ENCODE peak calls at places on chromosomes 13 and 19, in ten cellular contexts. G is stomach; V is mammary epithelial cell; E is right lobe of liver; X is tibial nerve; J is endothelial cell of umbilical vein; R is CD8-positive, alpha-beta T cell; S is Karpas-422; Y is body of pancreas; L is PC-3. C is an unnamed sample. For H3K27me3 and H3K36me3, the result is how much of the 10 kb centered on the place peaks cover.

GRCh38 chr19:3073159-3073563 is 10.9 kb upstream of the TLE5 start:
- DNase-seq in G (no peak), V (peak), E (no peak), X (no peak), J (peak), R (no peak), S (no peak), Y (no peak), L (no peak), C (no peak)

GRCh38 chr13:99657848-99658265 is 156.6 kb downstream of the TM9SF2 start:
- DNase-seq in G (peak), V (no peak), E (no peak), X (no peak), J (peak), R (peak), S (no peak), Y (no peak), L (no peak), C (no peak)

GRCh38 chr19:48614436-48615144 is at the start of gene FAM83E:
- DNase-seq in G (peak), V (no peak), E (no peak), X (no peak), J (no peak), R (no peak), S (peak), Y (peak), L (peak), C (peak)

GRCh38 chr13:32650705-32651311 is 64.6 kb downstream of the PDS5B start:
- DNase-seq in G (peak), V (peak), E (no peak), X (peak), J (peak), R (peak), S (peak), Y (peak), L (peak), C (no peak)

GRCh38 chr19:16883518-16883917 is 5.3 kb upstream of the F2RL3 start:
- DNase-seq in G (no peak), V (peak), E (no peak), X (no peak), J (no peak), R (no peak), S (no peak), Y (no peak), L (no peak), C (no peak)

GRCh38 chr19:8149261-8150094 is at the start of gene FBN3:
- DNase-seq in G (no peak), V (no peak), E (no peak), X (no peak), J (no peak), R (no peak), S (no peak), Y (no peak), L (no peak), C (no peak)

GRCh38 chr19:40089462-40089861 is 1.3 kb downstream of the ZNF780A start:
- DNase-seq in G (no peak), V (peak), E (no peak), X (no peak), J (no peak), R (no peak), S (no peak), Y (no peak), L (no peak), C (no peak)

GRCh38 chr13:61695147-61695546 is 279.5 kb upstream of the PCDH20 start:
- DNase-seq in G (no peak), V (no peak), E (no peak), X (no peak), J (no peak), R (no peak), S (no peak), Y (no peak), L (peak), C (no peak)

GRCh38 chr13:75645141-75645540 is 9.0 kb downstream of the LMO7 start:
- DNase-seq in G (no peak), V (no peak), E (no peak), X (no peak), J (no peak), R (no peak), S (no peak), Y (no peak), L (no peak), C (no peak)

GRCh38 chr19:13116282-13117175 is at the start of gene TRMT1:
- DNase-seq in G (peak), V (peak), E (peak), X (peak), J (peak), R (peak), S (peak), Y (peak), L (peak), C (peak)

GRCh38 chr13:87538366-87539052 is 132.7 kb upstream of the SLITRK5 start:
- DNase-seq in G (no peak), V (no peak), E (no peak), X (no peak), J (no peak), R (no peak), S (no peak), Y (no peak), L (no peak), C (no peak)

GRCh38 chr19:15378529-15379082 is 981 bp downstream of the AKAP8 start:
- DNase-seq in G (peak), V (peak), E (peak), X (peak), J (peak), R (peak), S (peak), Y (peak), L (peak), C (peak)

GRCh38 chr13:44125943-44126469 is 246.3 kb downstream of the LACC1 start:
- DNase-seq in G (no peak), V (no peak), E (no peak), X (no peak), J (no peak), R (no peak), S (no peak), Y (no peak), L (peak), C (no peak)

GRCh38 chr19:35153701-35154534 is 617 bp upstream of the FXYD5 start:
- DNase-seq in G (peak), V (no peak), E (no peak), X (no peak), J (peak), R (peak), S (peak), Y (peak), L (peak), C (peak)

GRCh38 chr19:39310558-39311311 is 9.9 kb downstream of the LRFN1 start:
- DNase-seq in G (no peak), V (no peak), E (no peak), X (no peak), J (no peak), R (no peak), S (peak), Y (no peak), L (no peak), C (no peak)

GRCh38 chr13:42239644-42240043 is 32.3 kb upstream of the AKAP11 start:
- DNase-seq in G (no peak), V (peak), E (no peak), X (no peak), J (no peak), R (no peak), S (no peak), Y (no peak), L (peak), C (no peak)

GRCh38 chr13:31920301-31920818 is 111.2 kb upstream of the FRY start:
- DNase-seq in G (no peak), V (no peak), E (no peak), X (peak), J (no peak), R (no peak), S (no peak), Y (no peak), L (no peak), C (no peak)

GRCh38 chr13:74061939-74062595 is 72.1 kb downstream of the KLF12 start:
- DNase-seq in G (no peak), V (no peak), E (no peak), X (peak), J (peak), R (no peak), S (peak), Y (no peak), L (no peak), C (no peak)

GRCh38 chr19:19507354-19507753 is 8.0 kb downstream of the TSSK6 start:
- DNase-seq in G (no peak), V (no peak), E (no peak), X (no peak), J (no peak), R (no peak), S (no peak), Y (no peak), L (no peak), C (no peak)

GRCh38 chr19:19508217-19508616 is 7.1 kb downstream of the TSSK6 start:
- DNase-seq in G (no peak), V (no peak), E (no peak), X (no peak), J (no peak), R (no peak), S (no peak), Y (no peak), L (no peak), C (no peak)

GRCh38 chr19:19504754-19505668 is 10.3 kb downstream of the TSSK6 start:
- DNase-seq in G (no peak), V (no peak), E (peak), X (no peak), J (no peak), R (no peak), S (no peak), Y (no peak), L (no peak), C (no peak)

GRCh38 chr19:19506592-19506991 is 8.8 kb downstream of the TSSK6 start:
- DNase-seq in G (no peak), V (no peak), E (no peak), X (no peak), J (no peak), R (no peak), S (no peak), Y (no peak), L (no peak), C (no peak)

DNA sequence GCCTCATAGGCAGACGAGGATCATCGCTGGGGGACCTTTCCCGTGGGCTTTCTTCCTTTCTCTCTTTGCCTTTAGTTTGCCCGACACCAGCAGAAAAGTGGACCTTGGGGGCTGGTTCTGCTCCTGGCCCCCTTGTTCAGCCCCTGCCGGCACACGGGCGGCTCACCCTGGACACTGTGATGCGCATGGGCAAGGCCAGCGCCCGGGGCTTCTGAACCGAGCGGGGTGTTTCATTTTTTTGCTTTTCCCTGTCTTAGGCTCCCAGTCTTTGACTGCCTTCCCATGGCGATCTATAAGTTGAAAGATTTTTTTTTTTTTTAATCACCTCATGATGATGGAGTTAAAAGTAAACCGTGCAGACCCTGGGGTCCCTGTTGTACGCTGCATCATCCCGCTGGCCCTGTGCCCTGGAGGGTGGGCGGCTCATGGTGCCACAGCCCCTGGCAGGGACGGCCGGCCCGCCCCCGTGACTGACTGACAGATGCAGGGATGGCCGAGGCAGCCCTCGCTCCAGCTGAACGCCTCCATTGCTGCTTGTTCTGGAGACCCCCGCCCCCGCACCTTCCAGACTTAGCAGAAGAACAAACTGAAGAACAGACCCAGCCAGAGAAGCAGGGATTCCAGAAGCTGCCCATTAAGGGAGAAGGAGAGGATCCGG is 9.6 kb downstream of the TSSK6 start:
- DNase-seq in G (no peak), V (no peak), E (peak), X (no peak), J (no peak), R (no peak), S (no peak), Y (no peak), L (no peak), C (no peak)
- H3K27me3 ChIP-seq in G (under half), V (under half), E (under half), X (under half), J (under half), R (under half), S (under half), Y (under half), L (under half), C (under half)

GRCh38 chr19:525857-526419 is 5.6 kb upstream of the CDC34 start:
- DNase-seq in G (no peak), V (no peak), E (no peak), X (no peak), J (no peak), R (no peak), S (no peak), Y (no peak), L (no peak), C (no peak)
- H3K36me3 ChIP-seq in G (under half), V (under half), E (under half), X (under half), J (under half), R (under half), S (under half), Y (under half), L (under half), C (under half)

DNA sequence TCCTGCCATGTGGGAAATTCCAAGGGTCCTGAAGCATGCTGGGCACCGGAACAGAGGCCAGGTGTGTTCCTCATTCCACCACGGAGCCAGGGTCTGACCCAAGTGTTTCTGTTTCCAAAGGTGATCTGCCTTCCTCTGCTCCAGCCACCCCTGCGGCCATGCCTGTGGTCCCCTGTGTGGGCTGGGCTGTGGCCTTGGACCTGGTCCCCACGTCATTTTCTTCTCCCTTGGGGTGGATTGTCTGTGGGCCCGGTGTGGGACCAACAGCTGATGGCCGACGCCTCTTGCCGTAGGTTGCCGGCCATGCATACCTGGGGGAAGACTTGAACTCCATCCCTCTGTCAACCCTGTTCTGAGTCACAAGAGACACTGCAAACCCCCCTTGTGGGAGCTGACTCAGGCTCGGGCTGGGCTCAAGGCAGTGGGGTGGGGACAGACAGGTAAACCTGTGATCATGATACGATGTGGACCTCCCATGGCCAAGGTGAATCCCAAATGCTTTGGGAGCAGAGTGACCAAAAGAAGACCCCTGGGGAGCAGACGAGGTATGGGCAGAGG is 35.0 kb downstream of the ATP11A start:
- DNase-seq in G (no peak), V (no peak), E (no peak), X (no peak), J (no peak), R (no peak), S (no peak), Y (no peak), L (peak), C (no peak)
- H3K27ac ChIP-seq in G (no peak), V (no peak), E (no peak), X (no peak), J (no peak), R (no peak), S (no peak), Y (peak), L (peak), C (peak)

GRCh38 chr13:20175406-20175794 is 14.5 kb upstream of the GJA3 start:
- DNase-seq in G (no peak), V (no peak), E (no peak), X (no peak), J (no peak), R (no peak), S (peak), Y (no peak), L (no peak), C (no peak)
- H3K27me3 ChIP-seq in G (half or more), V (under half), E (under half), X (under half), J (under half), R (under half), S (under half), Y (under half), L (under half), C (under half)

GRCh38 chr13:60155978-60156377 is 7.8 kb downstream of the DIAPH3 start:
- DNase-seq in G (no peak), V (no peak), E (no peak), X (no peak), J (no peak), R (no peak), S (peak), Y (no peak), L (no peak), C (no peak)
- H3K36me3 ChIP-seq in G (under half), V (under half), E (under half), X (under half), J (under half), R (under half), S (under half), Y (under half), L (under half), C (under half)